ENCODE peak calls at places on chromosomes 13 and 19, in four cellular contexts. One of them, this sample, is unnamed.

GRCh38 chr19:1136201-1136600 is 32.4 kb downstream of the GPX4 start:
- DNase-seq in fibroblast of pulmonary artery: no peak
- DNase-seq in LoVo: no peak
- DNase-seq in NCI-H187 treated with DMSO at 0.1 percent for 48 hours: no peak
- DNase-seq in this sample: no peak

GRCh38 chr13:26813626-26814348 is 53.2 kb upstream of the GPR12 start:
- DNase-seq in LoVo: no peak
- DNase-seq in fibroblast of pulmonary artery: no peak
- DNase-seq in NCI-H187 treated with DMSO at 0.1 percent for 48 hours: no peak
- DNase-seq in this sample: no peak

GRCh38 chr13:46321494-46322225 is 65.4 kb downstream of the RUBCNL start:
- DNase-seq in NCI-H187 treated with DMSO at 0.1 percent for 48 hours: no peak
- DNase-seq in LoVo: peak; percentile 38
- DNase-seq in fibroblast of pulmonary artery: peak; percentile 79
- DNase-seq in this sample: peak; percentile 54

GRCh38 chr13:51585234-51585672 is 991 bp downstream of the WDFY2 start:
- DNase-seq in NCI-H187 treated with DMSO at 0.1 percent for 48 hours: no peak
- DNase-seq in fibroblast of pulmonary artery: peak; percentile 35
- DNase-seq in LoVo: no peak
- DNase-seq in this sample: peak; percentile 45

GRCh38 chr19:48745208-48745995 is 1.3 kb downstream of the IZUMO1 start:
- DNase-seq in LoVo: peak; percentile 53
- DNase-seq in fibroblast of pulmonary artery: peak; percentile 72
- DNase-seq in NCI-H187 treated with DMSO at 0.1 percent for 48 hours: no peak
- DNase-seq in this sample: peak; percentile 76

GRCh38 chr13:113448885-113449692 is 4.2 kb downstream of the ADPRHL1 start:
- DNase-seq in fibroblast of pulmonary artery: no peak
- DNase-seq in NCI-H187 treated with DMSO at 0.1 percent for 48 hours: peak; percentile 83
- DNase-seq in LoVo: peak; percentile 93
- DNase-seq in this sample: no peak

GRCh38 chr19:35332817-35333216 is 3.8 kb downstream of the CD22 start:
- DNase-seq in fibroblast of pulmonary artery: no peak
- DNase-seq in LoVo: no peak
- DNase-seq in NCI-H187 treated with DMSO at 0.1 percent for 48 hours: no peak
- DNase-seq in this sample: no peak

GRCh38 chr13:45331981-45332830 is 8.8 kb downstream of the TPT1 start:
- DNase-seq in LoVo: no peak
- DNase-seq in NCI-H187 treated with DMSO at 0.1 percent for 48 hours: no peak
- DNase-seq in fibroblast of pulmonary artery: peak; percentile 99
- DNase-seq in this sample: peak; percentile 87

GRCh38 chr19:43552616-43553015 is 19.6 kb downstream of the ZNF575 start:
- DNase-seq in LoVo: no peak
- DNase-seq in fibroblast of pulmonary artery: no peak
- DNase-seq in NCI-H187 treated with DMSO at 0.1 percent for 48 hours: no peak
- DNase-seq in this sample: no peak